ENCODE peak calls at places on chromosomes 16 and 17, in six cellular contexts. F is PC-9, Z is HCT116, P is OCI-LY7, H is GM23248, D is ovary. B is an unnamed sample.

GRCh38 chr16:11682655-11683096 is 14.4 kb downstream of the SNN start:
- DNase-seq in Z (no peak), D (no peak), P (no peak), H (peak; percentile 95), F (no peak), B (no peak)

GRCh38 chr16:72878301-72879269 is 169.3 kb downstream of the ZFHX3 start:
- DNase-seq in H (peak; percentile 8), P (no peak), Z (no peak), D (no peak), F (no peak), B (no peak)

GRCh38 chr16:2981899-2982250 is 1.6 kb upstream of the PKMYT1 start:
- DNase-seq in F (no peak), D (no peak), P (no peak), H (no peak), Z (no peak), B (peak; percentile 78)

GRCh38 chr17:34358631-34359030 is 2.4 kb downstream of the CCL13 start:
- DNase-seq in F (no peak), D (no peak), Z (no peak), P (no peak), H (no peak), B (no peak)

GRCh38 chr17:36059455-36059854 is 4.6 kb upstream of the CCL18 start:
- DNase-seq in F (no peak), D (no peak), P (no peak), Z (no peak), H (no peak), B (no peak)

GRCh38 chr16:55703003-55704001 is 47.5 kb downstream of the SLC6A2 start:
- DNase-seq in P (peak; percentile 44), F (peak; percentile 19), H (peak; percentile 78), D (no peak), Z (peak; percentile 54), B (peak; percentile 51)

GRCh38 chr16:89155851-89156739 is 15.5 kb upstream of the CDH15 start:
- DNase-seq in Z (no peak), P (peak; percentile 34), F (no peak), H (peak; percentile 41), D (no peak), B (no peak)

GRCh38 chr17:64661731-64661980 is 451 bp downstream of the SMURF2 start:
- DNase-seq in H (no peak), F (no peak), P (no peak), Z (no peak), D (peak; percentile 55), B (no peak)

GRCh38 chr17:49845210-49845782 is 2.6 kb downstream of the TAC4 start:
- DNase-seq in Z (no peak), H (no peak), P (no peak), D (no peak), F (no peak), B (no peak)

GRCh38 chr17:17919169-17920107 is 52.8 kb downstream of the TOM1L2 start:
- DNase-seq in Z (peak; percentile 54), P (peak; percentile 75), H (peak; percentile 80), F (peak; percentile 78), D (peak; percentile 69), B (peak; percentile 96)

GRCh38 chr16:47956881-47957280 is 198.9 kb downstream of the ABCC12 start:
- DNase-seq in D (no peak), H (no peak), F (no peak), P (no peak), Z (no peak), B (no peak)

GRCh38 chr16:89426736-89427525 is 63.4 kb downstream of the ANKRD11 start:
- DNase-seq in H (peak; percentile 45), P (no peak), F (no peak), Z (no peak), D (no peak), B (no peak)

GRCh38 chr16:12500771-12501170 is 302.9 kb downstream of the CPPED1 start:
- DNase-seq in Z (no peak), F (no peak), H (no peak), D (no peak), P (peak; percentile 9), B (no peak)

GRCh38 chr17:58402679-58403078 is 14.7 kb downstream of the RNF43 start:
- DNase-seq in H (peak; percentile 43), D (no peak), P (no peak), Z (peak; percentile 66), F (peak; percentile 14), B (peak; percentile 69)

GRCh38 chr17:44779211-44780025 is 20.6 kb downstream of the ADAM11 start:
- DNase-seq in P (peak; percentile 79), D (peak; percentile 42), Z (peak; percentile 33), H (peak; percentile 89), F (peak; percentile 69), B (peak; percentile 96)

GRCh38 chr16:57620316-57621231 is 7.9 kb upstream of the ADGRG1 start:
- DNase-seq in F (peak; percentile 78), Z (no peak), D (no peak), H (no peak), P (no peak), B (peak; percentile 73)

GRCh38 chr17:34146440-34147043 is 108.5 kb upstream of the CCL2 start:
- DNase-seq in H (no peak), Z (no peak), F (peak; percentile 40), D (no peak), P (peak; percentile 55), B (peak; percentile 98)

GRCh38 chr16:49734330-49734729 is 121.6 kb downstream of the ZNF423 start:
- DNase-seq in D (no peak), H (no peak), P (no peak), F (no peak), Z (no peak), B (no peak)

GRCh38 chr17:50848691-50849090 is 13.3 kb downstream of the WFIKKN2 start:
- DNase-seq in D (no peak), Z (no peak), H (no peak), F (no peak), P (no peak), B (peak; percentile 14)

GRCh38 chr16:56372013-56372634 is 53.2 kb downstream of the AMFR start:
- DNase-seq in F (no peak), P (no peak), H (no peak), D (no peak), Z (no peak), B (no peak)

GRCh38 chr17:5950871-5951270 is 119.3 kb upstream of the WSCD1 start:
- DNase-seq in P (no peak), D (no peak), F (no peak), Z (no peak), H (no peak), B (peak; percentile 33)

GRCh38 chr16:935684-936083 is 35.1 kb downstream of the LMF1 start:
- DNase-seq in D (no peak), H (no peak), F (no peak), Z (no peak), P (no peak), B (peak; percentile 29)

GRCh38 chr16:87248704-87249103 is 68.5 kb downstream of the C16orf95 start:
- DNase-seq in F (no peak), H (no peak), P (no peak), D (no peak), Z (no peak), B (no peak)

DNA sequence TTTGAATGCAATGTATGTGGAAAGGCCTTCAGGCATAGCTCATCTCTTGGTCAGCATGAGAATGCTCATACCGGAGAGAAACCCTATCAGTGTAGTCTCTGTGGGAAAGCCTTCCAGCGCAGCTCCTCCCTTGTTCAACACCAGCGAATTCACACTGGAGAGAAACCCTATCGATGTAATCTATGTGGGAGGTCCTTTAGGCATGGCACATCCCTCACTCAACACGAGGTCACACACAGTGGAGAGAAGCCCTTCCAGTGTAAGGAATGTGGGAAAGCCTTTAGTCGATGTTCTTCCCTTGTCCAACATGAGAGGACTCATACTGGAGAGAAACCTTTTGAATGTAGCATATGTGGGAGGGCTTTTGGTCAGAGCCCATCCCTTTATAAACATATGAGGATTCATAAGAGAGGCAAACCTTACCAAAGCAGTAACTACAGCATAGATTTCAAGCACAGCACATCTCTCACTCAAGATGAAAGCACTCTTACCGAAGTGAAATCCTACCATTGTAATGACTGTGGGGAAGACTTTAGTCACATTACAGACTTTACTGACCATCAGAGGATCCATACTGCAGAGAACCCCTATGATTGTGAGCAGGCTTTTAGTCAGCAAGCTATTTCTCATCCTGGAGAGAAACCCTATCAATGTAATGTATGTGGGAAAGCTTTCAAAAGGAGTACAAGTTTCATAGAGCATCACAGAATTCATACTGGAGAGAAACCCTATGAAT is 24.7 kb downstream of the ZFP90 start:
- DNase-seq in Z (no peak), H (peak; percentile 7), D (no peak), F (no peak), P (no peak), B (no peak)
- H3K9me3 ChIP-seq in Z (peaks cover 71% of the 10 kb centered on the region), H (peaks cover 46% of the 10 kb centered on the region), D (peaks cover 26% of the 10 kb centered on the region), F (peaks cover 89% of the 10 kb centered on the region), P (peaks cover 67% of the 10 kb centered on the region), B (peaks cover 100% of the 10 kb centered on the region)

GRCh38 chr17:31560836-31561235 is 169.4 kb downstream of the RAB11FIP4 start:
- DNase-seq in F (peak; percentile 34), Z (no peak), D (no peak), H (peak; percentile 66), P (no peak), B (peak; percentile 79)

GRCh38 chr17:31558748-31559646 is 167.5 kb downstream of the RAB11FIP4 start:
- DNase-seq in Z (peak; percentile 42), D (peak; percentile 80), F (peak; percentile 80), P (peak; percentile 75), H (peak; percentile 93), B (peak; percentile 92)

GRCh38 chr17:31561469-31562412 is 170.3 kb downstream of the RAB11FIP4 start:
- DNase-seq in F (peak; percentile 58), H (peak; percentile 86), P (peak; percentile 47), D (no peak), Z (no peak), B (no peak)

GRCh38 chr17:31562447-31562846 is 171.0 kb downstream of the RAB11FIP4 start:
- DNase-seq in F (no peak), H (no peak), Z (no peak), P (no peak), D (no peak), B (no peak)

GRCh38 chr17:31559647-31560501 is 168.4 kb downstream of the RAB11FIP4 start:
- DNase-seq in P (no peak), H (peak; percentile 59), D (peak; percentile 28), Z (no peak), F (peak; percentile 24), B (peak; percentile 80)
- H3K9me3 ChIP-seq in P (no peaks in the 10 kb centered on the region), H (no peaks in the 10 kb centered on the region), D (no peaks in the 10 kb centered on the region), Z (no peaks in the 10 kb centered on the region), F (no peaks in the 10 kb centered on the region), B (no peaks in the 10 kb centered on the region)

GRCh38 chr17:70239391-70239826 is 70.1 kb downstream of the KCNJ2 start:
- DNase-seq in Z (no peak), H (no peak), F (no peak), P (no peak), D (no peak), B (no peak)
- H3K9me3 ChIP-seq in Z (peaks cover 16% of the 10 kb centered on the region), H (no peaks in the 10 kb centered on the region), F (no peaks in the 10 kb centered on the region), P (no peaks in the 10 kb centered on the region), D (no peaks in the 10 kb centered on the region), B (no peaks in the 10 kb centered on the region)

GRCh38 chr16:46427340-46428107 is 193.7 kb downstream of the SHCBP1 start:
- DNase-seq in P (no peak), D (no peak), H (no peak), F (no peak), Z (no peak), B (no peak)

GRCh38 chr16:46428108-46429061 is 192.8 kb downstream of the SHCBP1 start:
- DNase-seq in H (peak; percentile 0), D (no peak), P (no peak), Z (no peak), F (no peak), B (no peak)

GRCh38 chr16:46426336-46426735 is 194.8 kb downstream of the SHCBP1 start:
- DNase-seq in D (no peak), H (no peak), Z (no peak), P (no peak), F (no peak), B (no peak)
- H3K9me3 ChIP-seq in D (no peaks in the 10 kb centered on the region), H (no peaks in the 10 kb centered on the region), Z (no peaks in the 10 kb centered on the region), P (no peaks in the 10 kb centered on the region), F (no peaks in the 10 kb centered on the region), B (peaks cover 21% of the 10 kb centered on the region)